ENCODE peak calls at places on chromosomes 1 and 21, in ten cellular contexts. C is brain pericyte; Y is NCI-H345; S is NCI-H1105; B is stimulated activated naive CD8-positive, alpha-beta T cell treated with anti-CD3 and anti-CD28 coated beads, Interleukin-15, amount 100 ng/mL, for 72 hours; L is T47D; W is amniotic stem cell; M is RCC 7860; X is MCF 10A; A is AG09319. O is an unnamed sample.

GRCh38 chr1:246051909-246052518 is 455.1 kb downstream of the SMYD3 start:
- DNase-seq in W (no peak), B (no peak), X (no peak), C (no peak), M (no peak), Y (no peak), S (no peak), L (no peak), A (no peak), O (no peak)

GRCh38 chr1:199009447-199009846 is 370.6 kb downstream of the PTPRC start:
- DNase-seq in M (no peak), W (no peak), S (no peak), Y (no peak), C (no peak), B (peak; percentile 27), A (no peak), X (no peak), L (no peak), O (no peak)

GRCh38 chr1:53273526-53273925 is 35.2 kb upstream of the MAGOH start:
- DNase-seq in M (no peak), Y (no peak), B (no peak), A (no peak), S (no peak), C (no peak), L (no peak), X (peak; percentile 57), W (no peak), O (no peak)

GRCh38 chr1:93820554-93821411 is 58.2 kb downstream of the DNTTIP2 start:
- DNase-seq in L (no peak), S (no peak), M (no peak), W (no peak), C (no peak), B (no peak), X (no peak), Y (no peak), A (no peak), O (no peak)

GRCh38 chr1:203661572-203661971 is 34.9 kb downstream of the ATP2B4 start:
- DNase-seq in S (no peak), B (no peak), X (no peak), M (peak; percentile 54), L (peak; percentile 19), Y (no peak), C (no peak), W (no peak), A (no peak), O (no peak)

GRCh38 chr1:3685229-3685628 is 32.9 kb downstream of the TP73 start:
- DNase-seq in A (no peak), Y (no peak), B (no peak), M (no peak), S (no peak), L (no peak), W (no peak), X (peak; percentile 42), C (no peak), O (no peak)

GRCh38 chr21:28548291-28548690 is 444.4 kb downstream of the LTN1 start:
- DNase-seq in S (no peak), Y (no peak), X (no peak), M (no peak), W (no peak), B (no peak), L (no peak), A (no peak), C (no peak), O (no peak)

GRCh38 chr1:180857947-180858768 is 54.5 kb upstream of the KIAA1614 start:
- DNase-seq in B (no peak), W (no peak), S (no peak), C (no peak), M (no peak), L (no peak), A (no peak), X (no peak), Y (no peak), O (no peak)

GRCh38 chr1:10788592-10789006 is 7.8 kb downstream of the CASZ1 start:
- DNase-seq in X (no peak), Y (no peak), M (peak; percentile 42), C (no peak), A (no peak), L (peak; percentile 60), W (no peak), B (no peak), S (no peak), O (no peak)

GRCh38 chr1:94110946-94111740 is 9.8 kb downstream of the ABCA4 start:
- DNase-seq in M (no peak), C (no peak), L (no peak), B (no peak), Y (no peak), W (no peak), S (no peak), A (no peak), X (no peak), O (no peak)

GRCh38 chr1:157575744-157576143 is 22.1 kb downstream of the FCRL4 start:
- DNase-seq in Y (no peak), C (no peak), L (no peak), A (no peak), W (no peak), M (no peak), S (no peak), X (no peak), B (no peak), O (no peak)

GRCh38 chr1:17635276-17635675 is 95.8 kb downstream of the ARHGEF10L start:
- DNase-seq in L (no peak), Y (no peak), C (no peak), X (no peak), B (no peak), M (no peak), W (no peak), S (no peak), A (no peak), O (no peak)

GRCh38 chr1:202241376-202242079 is 47.9 kb downstream of the LGR6 start:
- DNase-seq in X (peak; percentile 83), S (no peak), B (no peak), A (no peak), M (no peak), C (no peak), Y (no peak), L (peak; percentile 87), W (no peak), O (no peak)

GRCh38 chr1:40847023-40847740 is 15.0 kb downstream of the CITED4 start:
- DNase-seq in B (no peak), S (no peak), L (no peak), Y (no peak), C (no peak), A (no peak), M (no peak), X (no peak), W (no peak), O (no peak)

GRCh38 chr1:19734472-19734999 is 65.2 kb downstream of the TMCO4 start:
- DNase-seq in Y (no peak), A (no peak), X (no peak), S (no peak), M (peak; percentile 43), W (no peak), C (no peak), L (no peak), B (no peak), O (no peak)

GRCh38 chr1:151472852-151473731 is 13.8 kb upstream of the POGZ start:
- DNase-seq in X (no peak), C (no peak), M (no peak), L (peak; percentile 81), A (no peak), B (peak; percentile 34), W (no peak), Y (peak; percentile 50), S (no peak), O (peak; percentile 30)